ENCODE peak calls at places on chromosomes 11 and 22, in five cellular contexts. L is hepatocyte, Q is SK-N-SH, Z is fibroblast of lung, E is IMR-90. C is an unnamed sample. For H3K4me1, the result is how much of the 10 kb centered on the place peaks cover.

GRCh38 chr11:124938970-124939369 is 3.1 kb upstream of the HEPACAM start:
- DNase-seq in E (no peak), Q (no peak), L (no peak), Z (no peak), C (no peak)

GRCh38 chr22:20810645-20811044 is 36.7 kb downstream of the SERPIND1 start:
- DNase-seq in E (no peak), Z (no peak), L (no peak), Q (no peak), C (no peak)

GRCh38 chr11:105392546-105392945 is 217.3 kb upstream of the GRIA4 start:
- DNase-seq in E (peak), Z (peak), L (no peak), Q (no peak), C (no peak)

GRCh38 chr11:76735841-76736240 is 47.3 kb upstream of the TSKU start:
- DNase-seq in E (no peak), Q (no peak), Z (no peak), L (no peak), C (no peak)

GRCh38 chr11:18490319-18490718 is 34.7 kb downstream of the LDHAL6A start:
- DNase-seq in Z (peak), E (peak), Q (no peak), L (no peak), C (no peak)

GRCh38 chr11:75509201-75509600 is 16.5 kb downstream of the GDPD5 start:
- DNase-seq in E (no peak), Q (no peak), Z (no peak), L (no peak), C (no peak)

GRCh38 chr22:32469799-32470212 is 4.8 kb upstream of the FBXO7 start:
- DNase-seq in L (peak), E (peak), Q (peak), Z (peak), C (no peak)

GRCh38 chr11:126817096-126817495 is 183.5 kb downstream of the KIRREL3 start:
- DNase-seq in Z (peak), L (no peak), E (peak), Q (no peak), C (no peak)

GRCh38 chr22:49303781-49304461 is 523.8 kb downstream of the BRD1 start:
- DNase-seq in L (no peak), Z (no peak), Q (no peak), E (no peak), C (no peak)

GRCh38 chr11:60840711-60841430 is 1.0 kb upstream of the CCDC86 start:
- DNase-seq in Z (peak), Q (no peak), E (peak), L (no peak), C (no peak)

GRCh38 chr11:69153661-69154060 is 2.1 kb upstream of the SMIM38 start:
- DNase-seq in Z (peak), E (peak), L (no peak), Q (no peak), C (no peak)

GRCh38 chr22:23763579-23764331 is 965 bp downstream of the C22orf15 start:
- DNase-seq in L (no peak), Z (no peak), Q (peak), E (no peak), C (no peak)
- H3K4me3 ChIP-seq in L (no peak), Z (peak), Q (no peak), E (no peak), C (no peak)

GRCh38 chr22:39309881-39310714 is 9.3 kb downstream of the RPL3 start:
- DNase-seq in Q (no peak), Z (no peak), L (no peak), E (peak), C (no peak)
- H3K4me1 ChIP-seq in Q (under half), Z (under half), L (under half), E (under half), C (under half)

DNA sequence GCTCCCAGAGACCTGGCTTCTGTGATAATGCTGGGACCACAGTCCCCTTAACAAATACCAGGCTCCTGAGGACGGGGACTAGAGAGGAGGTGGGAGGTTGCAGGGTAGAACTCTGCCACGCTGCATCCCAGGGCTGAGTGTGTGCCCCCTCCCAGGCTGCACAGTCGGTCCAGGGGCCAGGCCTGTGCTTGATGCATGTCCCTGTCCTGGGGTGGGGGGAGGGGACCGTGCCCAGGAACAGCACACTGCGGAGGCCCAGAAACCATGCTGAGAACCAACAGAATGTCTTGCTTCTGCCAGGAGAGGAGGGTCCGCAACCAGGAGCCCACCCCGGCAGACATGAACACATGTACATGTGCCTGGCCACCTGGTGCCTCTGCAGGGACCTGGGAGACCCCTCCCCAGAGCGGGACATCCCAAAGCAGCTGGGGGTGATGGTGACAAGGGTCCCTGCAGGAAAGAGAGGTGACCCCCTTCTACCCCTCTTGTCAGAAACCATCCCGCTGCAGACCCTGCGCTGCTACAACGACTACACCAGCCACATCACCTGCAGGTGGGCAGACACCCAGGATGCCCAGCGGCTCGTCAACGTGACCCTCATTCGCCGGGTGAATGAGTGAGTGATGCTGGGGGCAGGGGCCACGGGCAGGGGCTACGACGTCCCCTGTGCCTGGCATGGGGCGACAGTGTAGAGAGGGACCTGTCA is 9.5 kb downstream of the CSF2RB start:
- DNase-seq in E (no peak), Q (no peak), L (no peak), Z (no peak), C (no peak)
- H2AFZ ChIP-seq in E (no peak), Q (no peak), L (no peak), Z (no peak), C (peak)

GRCh38 chr11:12691473-12691872 is 17.3 kb downstream of the TEAD1 start:
- DNase-seq in Q (peak), L (no peak), Z (peak), E (peak), C (no peak)
- H3K4me3 ChIP-seq in Q (no peak), L (no peak), Z (no peak), E (no peak), C (no peak)

C was measured in neuronal stem cell.